ENCODE peak calls at places on chromosome 20, in eight cellular contexts. One of them, this sample, is unnamed.

GRCh38 chr20:919491-919916 is 3.4 kb upstream of the ANGPT4 start:
- DNase-seq in thoracic aorta: no peak
- DNase-seq in CD8-positive, alpha-beta T cell: no peak
- DNase-seq in heart left ventricle: no peak
- DNase-seq in IMR-90: no peak
- DNase-seq in tibial nerve: no peak
- DNase-seq in A549: no peak
- DNase-seq in body of pancreas: no peak
- DNase-seq in this sample: peak; percentile 24

GRCh38 chr20:872855-873520 is 39.5 kb downstream of the FAM110A start:
- DNase-seq in thoracic aorta: no peak
- DNase-seq in CD8-positive, alpha-beta T cell: no peak
- DNase-seq in heart left ventricle: no peak
- DNase-seq in IMR-90: no peak
- DNase-seq in tibial nerve: no peak
- DNase-seq in A549: no peak
- DNase-seq in body of pancreas: no peak
- DNase-seq in this sample: no peak

GRCh38 chr20:51275816-51276215 is 252.9 kb upstream of the KCNG1 start:
- DNase-seq in thoracic aorta: no peak
- DNase-seq in CD8-positive, alpha-beta T cell: no peak
- DNase-seq in heart left ventricle: no peak
- DNase-seq in IMR-90: peak; percentile 39
- DNase-seq in tibial nerve: no peak
- DNase-seq in A549: no peak
- DNase-seq in body of pancreas: no peak
- DNase-seq in this sample: peak; percentile 62

GRCh38 chr20:8385247-8385646 is 253.2 kb downstream of the PLCB1 start:
- DNase-seq in thoracic aorta: no peak
- DNase-seq in CD8-positive, alpha-beta T cell: no peak
- DNase-seq in heart left ventricle: peak; percentile 34
- DNase-seq in IMR-90: peak; percentile 65
- DNase-seq in tibial nerve: no peak
- DNase-seq in A549: no peak
- DNase-seq in body of pancreas: peak; percentile 81
- DNase-seq in this sample: peak; percentile 54

GRCh38 chr20:57794600-57795346 is 85.0 kb upstream of the PMEPA1 start:
- DNase-seq in thoracic aorta: no peak
- DNase-seq in CD8-positive, alpha-beta T cell: no peak
- DNase-seq in heart left ventricle: no peak
- DNase-seq in IMR-90: peak; percentile 3
- DNase-seq in tibial nerve: no peak
- DNase-seq in A549: no peak
- DNase-seq in body of pancreas: no peak
- DNase-seq in this sample: no peak

GRCh38 chr20:13220857-13221297 is at the start of gene ISM1:
- DNase-seq in thoracic aorta: no peak
- DNase-seq in CD8-positive, alpha-beta T cell: no peak
- DNase-seq in heart left ventricle: no peak
- DNase-seq in IMR-90: no peak
- DNase-seq in tibial nerve: no peak
- DNase-seq in A549: peak; percentile 32
- DNase-seq in body of pancreas: peak; percentile 53
- DNase-seq in this sample: no peak

GRCh38 chr20:991850-992249 is 10.3 kb downstream of the RSPO4 start:
- DNase-seq in thoracic aorta: no peak
- DNase-seq in CD8-positive, alpha-beta T cell: no peak
- DNase-seq in heart left ventricle: no peak
- DNase-seq in IMR-90: no peak
- DNase-seq in tibial nerve: no peak
- DNase-seq in A549: peak; percentile 41
- DNase-seq in body of pancreas: no peak
- DNase-seq in this sample: no peak

GRCh38 chr20:12063106-12063505 is 145.4 kb downstream of the BTBD3 start:
- DNase-seq in thoracic aorta: no peak
- DNase-seq in CD8-positive, alpha-beta T cell: no peak
- DNase-seq in heart left ventricle: no peak
- DNase-seq in IMR-90: no peak
- DNase-seq in tibial nerve: no peak
- DNase-seq in A549: no peak
- DNase-seq in body of pancreas: no peak
- DNase-seq in this sample: no peak

GRCh38 chr20:3767434-3768341 is at the start of gene ADISSP:
- DNase-seq in thoracic aorta: peak; percentile 93
- DNase-seq in CD8-positive, alpha-beta T cell: peak; percentile 92
- DNase-seq in heart left ventricle: peak; percentile 99
- DNase-seq in IMR-90: peak; percentile 98
- DNase-seq in tibial nerve: peak; percentile 96
- DNase-seq in A549: peak; percentile 99
- DNase-seq in body of pancreas: peak; percentile 99
- DNase-seq in this sample: peak; percentile 99

GRCh38 chr20:18164356-18164755 is 26.7 kb downstream of the KAT14 start:
- DNase-seq in thoracic aorta: no peak
- DNase-seq in CD8-positive, alpha-beta T cell: no peak
- DNase-seq in heart left ventricle: no peak
- DNase-seq in IMR-90: peak; percentile 56
- DNase-seq in tibial nerve: no peak
- DNase-seq in A549: no peak
- DNase-seq in body of pancreas: no peak
- DNase-seq in this sample: no peak

GRCh38 chr20:5100684-5101347 is 18.9 kb downstream of the PCNA start:
- DNase-seq in thoracic aorta: peak; percentile 29
- DNase-seq in CD8-positive, alpha-beta T cell: peak; percentile 39
- DNase-seq in heart left ventricle: peak; percentile 50
- DNase-seq in IMR-90: peak; percentile 66
- DNase-seq in tibial nerve: peak; percentile 85
- DNase-seq in A549: peak; percentile 81
- DNase-seq in body of pancreas: peak; percentile 84
- DNase-seq in this sample: peak; percentile 71

GRCh38 chr20:36335187-36335870 is 29.2 kb downstream of the DLGAP4 start:
- DNase-seq in thoracic aorta: no peak
- DNase-seq in CD8-positive, alpha-beta T cell: no peak
- DNase-seq in heart left ventricle: no peak
- DNase-seq in IMR-90: no peak
- DNase-seq in tibial nerve: no peak
- DNase-seq in A549: no peak
- DNase-seq in body of pancreas: no peak
- DNase-seq in this sample: no peak

GRCh38 chr20:18754030-18754659 is 59.4 kb upstream of the SCP2D1 start:
- DNase-seq in thoracic aorta: no peak
- DNase-seq in CD8-positive, alpha-beta T cell: no peak
- DNase-seq in heart left ventricle: no peak
- DNase-seq in IMR-90: peak; percentile 4
- DNase-seq in tibial nerve: no peak
- DNase-seq in A549: no peak
- DNase-seq in body of pancreas: no peak
- DNase-seq in this sample: no peak

GRCh38 chr20:5181955-5182354 is 55.1 kb downstream of the CDS2 start:
- DNase-seq in thoracic aorta: no peak
- DNase-seq in CD8-positive, alpha-beta T cell: no peak
- DNase-seq in heart left ventricle: no peak
- DNase-seq in IMR-90: peak; percentile 80
- DNase-seq in tibial nerve: no peak
- DNase-seq in A549: peak; percentile 22
- DNase-seq in body of pancreas: no peak
- DNase-seq in this sample: peak; percentile 66

GRCh38 chr20:33411136-33411690 is 9.9 kb upstream of the CDK5RAP1 start:
- DNase-seq in thoracic aorta: no peak
- DNase-seq in CD8-positive, alpha-beta T cell: no peak
- DNase-seq in heart left ventricle: no peak
- DNase-seq in IMR-90: no peak
- DNase-seq in tibial nerve: no peak
- DNase-seq in A549: no peak
- DNase-seq in body of pancreas: no peak
- DNase-seq in this sample: no peak

GRCh38 chr20:32035398-32035852 is 16.6 kb upstream of the HCK start:
- DNase-seq in thoracic aorta: no peak
- DNase-seq in CD8-positive, alpha-beta T cell: no peak
- DNase-seq in heart left ventricle: no peak
- DNase-seq in IMR-90: no peak
- DNase-seq in tibial nerve: no peak
- DNase-seq in A549: no peak
- DNase-seq in body of pancreas: no peak
- DNase-seq in this sample: no peak

GRCh38 chr20:43209831-43210230 is 20.1 kb upstream of the PTPRT start:
- DNase-seq in thoracic aorta: no peak
- DNase-seq in CD8-positive, alpha-beta T cell: no peak
- DNase-seq in heart left ventricle: no peak
- DNase-seq in IMR-90: no peak
- DNase-seq in tibial nerve: no peak
- DNase-seq in A549: no peak
- DNase-seq in body of pancreas: no peak
- DNase-seq in this sample: no peak

GRCh38 chr20:43205699-43206098 is 16.0 kb upstream of the PTPRT start:
- DNase-seq in thoracic aorta: no peak
- DNase-seq in CD8-positive, alpha-beta T cell: no peak
- DNase-seq in heart left ventricle: no peak
- DNase-seq in IMR-90: no peak
- DNase-seq in tibial nerve: no peak
- DNase-seq in A549: no peak
- DNase-seq in body of pancreas: no peak
- DNase-seq in this sample: no peak
- TF ChIP-seq CTCF in thoracic aorta: no peak
- TF ChIP-seq CTCF in CD8-positive, alpha-beta T cell: no peak
- TF ChIP-seq CTCF in heart left ventricle: no peak
- TF ChIP-seq CTCF in IMR-90: no peak
- TF ChIP-seq CTCF in tibial nerve: no peak
- TF ChIP-seq CTCF in A549: no peak
- TF ChIP-seq CTCF in body of pancreas: no peak
- TF ChIP-seq CTCF in this sample: no peak

GRCh38 chr20:38338849-38339520 is 7.3 kb upstream of the LBP start:
- DNase-seq in thoracic aorta: no peak
- DNase-seq in CD8-positive, alpha-beta T cell: no peak
- DNase-seq in heart left ventricle: no peak
- DNase-seq in IMR-90: no peak
- DNase-seq in tibial nerve: peak; percentile 35
- DNase-seq in A549: no peak
- DNase-seq in body of pancreas: no peak
- DNase-seq in this sample: peak; percentile 39
- TF ChIP-seq CTCF in thoracic aorta: no peak
- TF ChIP-seq CTCF in CD8-positive, alpha-beta T cell: no peak
- TF ChIP-seq CTCF in heart left ventricle: no peak
- TF ChIP-seq CTCF in IMR-90: peak; percentile 31
- TF ChIP-seq CTCF in tibial nerve: no peak
- TF ChIP-seq CTCF in A549: no peak
- TF ChIP-seq CTCF in body of pancreas: no peak
- TF ChIP-seq CTCF in this sample: peak; percentile 28

GRCh38 chr20:63379296-63379695 is 18.1 kb upstream of the CHRNA4 start:
- DNase-seq in thoracic aorta: no peak
- DNase-seq in CD8-positive, alpha-beta T cell: no peak
- DNase-seq in heart left ventricle: no peak
- DNase-seq in IMR-90: no peak
- DNase-seq in tibial nerve: no peak
- DNase-seq in A549: no peak
- DNase-seq in body of pancreas: no peak
- DNase-seq in this sample: no peak

GRCh38 chr20:63378115-63378429 is 16.9 kb upstream of the CHRNA4 start:
- DNase-seq in thoracic aorta: no peak
- DNase-seq in CD8-positive, alpha-beta T cell: no peak
- DNase-seq in heart left ventricle: no peak
- DNase-seq in IMR-90: no peak
- DNase-seq in tibial nerve: no peak
- DNase-seq in A549: no peak
- DNase-seq in body of pancreas: no peak
- DNase-seq in this sample: no peak

GRCh38 chr20:63376283-63377250 is 15.4 kb upstream of the CHRNA4 start:
- DNase-seq in thoracic aorta: no peak
- DNase-seq in CD8-positive, alpha-beta T cell: no peak
- DNase-seq in heart left ventricle: no peak
- DNase-seq in IMR-90: no peak
- DNase-seq in tibial nerve: no peak
- DNase-seq in A549: no peak
- DNase-seq in body of pancreas: no peak
- DNase-seq in this sample: no peak

GRCh38 chr20:63378626-63379025 is 17.5 kb upstream of the CHRNA4 start:
- DNase-seq in thoracic aorta: no peak
- DNase-seq in CD8-positive, alpha-beta T cell: no peak
- DNase-seq in heart left ventricle: no peak
- DNase-seq in IMR-90: no peak
- DNase-seq in tibial nerve: no peak
- DNase-seq in A549: no peak
- DNase-seq in body of pancreas: no peak
- DNase-seq in this sample: no peak

DNA sequence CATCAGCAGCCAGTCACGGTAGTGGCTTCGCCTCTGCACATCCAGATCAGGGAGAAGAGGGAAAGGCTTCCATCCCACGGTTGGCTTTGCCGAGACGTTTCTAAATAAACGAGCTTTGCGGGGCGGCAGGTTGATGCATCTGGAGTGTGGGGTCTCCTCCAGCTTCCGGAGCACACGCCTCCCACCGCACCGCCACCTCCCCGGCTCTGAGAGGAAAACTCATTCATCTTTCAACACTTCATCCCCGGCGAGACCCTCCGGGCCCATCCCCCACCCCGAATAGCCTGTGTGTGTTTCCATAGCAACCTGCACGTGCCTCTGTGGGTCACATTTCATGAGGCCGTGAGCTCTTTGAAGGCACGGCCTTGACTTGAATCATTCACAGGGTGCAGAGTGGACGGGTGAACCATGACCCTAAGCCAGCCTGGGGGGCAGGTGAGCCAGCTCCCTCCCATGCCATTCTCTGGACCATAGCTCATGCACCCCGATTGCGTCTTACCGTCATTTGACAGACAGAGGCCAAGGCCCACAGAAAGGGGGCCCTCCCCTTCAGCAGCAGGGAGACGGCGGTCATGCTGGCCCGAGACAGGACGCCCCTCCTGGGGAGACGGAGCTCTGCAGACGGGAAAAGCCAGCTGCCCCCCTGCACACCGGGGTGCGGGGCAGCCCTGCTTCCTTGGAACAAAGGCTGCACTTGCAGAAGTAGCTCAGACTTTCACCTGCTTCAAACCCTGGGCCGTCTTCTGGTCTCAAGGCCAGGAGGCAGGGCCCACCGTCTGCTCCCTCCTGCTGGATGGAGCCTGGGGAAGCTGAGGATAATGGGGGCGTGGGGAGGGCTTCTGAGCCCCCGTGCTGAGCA is 16.3 kb upstream of the CHRNA4 start:
- DNase-seq in thoracic aorta: no peak
- DNase-seq in CD8-positive, alpha-beta T cell: no peak
- DNase-seq in heart left ventricle: no peak
- DNase-seq in IMR-90: no peak
- DNase-seq in tibial nerve: no peak
- DNase-seq in A549: no peak
- DNase-seq in body of pancreas: no peak
- DNase-seq in this sample: no peak
- TF ChIP-seq CTCF in thoracic aorta: no peak
- TF ChIP-seq CTCF in CD8-positive, alpha-beta T cell: no peak
- TF ChIP-seq CTCF in heart left ventricle: no peak
- TF ChIP-seq CTCF in IMR-90: no peak
- TF ChIP-seq CTCF in tibial nerve: no peak
- TF ChIP-seq CTCF in A549: no peak
- TF ChIP-seq CTCF in body of pancreas: no peak
- TF ChIP-seq CTCF in this sample: no peak

GRCh38 chr20:46592580-46593362 is 42.3 kb upstream of the OCSTAMP start:
- DNase-seq in thoracic aorta: no peak
- DNase-seq in CD8-positive, alpha-beta T cell: no peak
- DNase-seq in heart left ventricle: no peak
- DNase-seq in IMR-90: no peak
- DNase-seq in tibial nerve: no peak
- DNase-seq in A549: peak; percentile 10
- DNase-seq in body of pancreas: no peak
- DNase-seq in this sample: no peak
- TF ChIP-seq CTCF in thoracic aorta: no peak
- TF ChIP-seq CTCF in CD8-positive, alpha-beta T cell: no peak
- TF ChIP-seq CTCF in heart left ventricle: no peak
- TF ChIP-seq CTCF in IMR-90: no peak
- TF ChIP-seq CTCF in tibial nerve: no peak
- TF ChIP-seq CTCF in A549: no peak
- TF ChIP-seq CTCF in body of pancreas: no peak
- TF ChIP-seq CTCF in this sample: no peak